ENCODE peak calls at places on chromosomes 3 and 15, in six cellular contexts. G, B, X, P, Z and Y are unnamed samples. For H3K4me1, the result is how much of the 10 kb centered on the place peaks cover.

GRCh38 chr3:30503431-30503830 is 103.0 kb upstream of the TGFBR2 start:
- DNase-seq in P (no peak), Z (no peak), B (no peak), X (no peak), G (no peak), Y (no peak)

GRCh38 chr3:68854170-68854569 is 78.2 kb downstream of the TAFA4 start:
- DNase-seq in P (no peak), Z (no peak), B (no peak), X (no peak), G (no peak), Y (no peak)

GRCh38 chr15:72368315-72368714 is 7.5 kb downstream of the HEXA start:
- DNase-seq in X (no peak), P (no peak), G (no peak), Z (no peak), B (no peak), Y (no peak)

GRCh38 chr15:79779739-79780138 is 117.1 kb downstream of the MTHFS start:
- DNase-seq in G (no peak), P (no peak), B (no peak), X (no peak), Z (no peak), Y (no peak)

GRCh38 chr15:38874464-38874863 is 309.9 kb upstream of the RASGRP1 start:
- DNase-seq in Z (no peak), B (no peak), X (no peak), G (no peak), P (no peak), Y (no peak)

GRCh38 chr3:69744507-69744906 is 5.2 kb downstream of the MITF start:
- DNase-seq in P (no peak), Z (peak), X (no peak), B (no peak), G (no peak), Y (no peak)

GRCh38 chr3:182420741-182421140 is 372.6 kb upstream of the ATP11B start:
- DNase-seq in B (no peak), G (no peak), Z (peak), X (no peak), P (no peak), Y (no peak)

GRCh38 chr15:55279746-55280351 is 9.8 kb downstream of the RAB27A start:
- DNase-seq in G (no peak), Z (peak), B (peak), X (peak), P (peak), Y (no peak)

GRCh38 chr3:150217691-150218090 is 190.4 kb upstream of the TSC22D2 start:
- DNase-seq in Z (no peak), G (no peak), X (no peak), B (no peak), P (no peak), Y (no peak)

GRCh38 chr3:192879346-192880031 is 38.2 kb downstream of the MB21D2 start:
- DNase-seq in Z (peak), G (no peak), P (peak), X (peak), B (peak), Y (peak)

GRCh38 chr3:194664857-194665256 is 7.1 kb downstream of the LSG1 start:
- DNase-seq in B (no peak), X (no peak), Z (no peak), P (no peak), G (no peak), Y (no peak)

GRCh38 chr3:103137830-103138229 is 703.0 kb downstream of the ZPLD1 start:
- DNase-seq in P (no peak), Z (no peak), B (no peak), X (no peak), G (no peak), Y (no peak)

GRCh38 chr3:46208167-46208704 is at the start of gene CCR1:
- DNase-seq in P (peak), X (peak), B (peak), Z (peak), G (peak), Y (peak)

GRCh38 chr3:55947406-55947805 is 460.3 kb upstream of the WNT5A start:
- DNase-seq in Z (no peak), P (no peak), G (no peak), X (no peak), B (no peak), Y (no peak)

GRCh38 chr3:125051715-125052581 is 3.8 kb downstream of the HEG1 start:
- DNase-seq in P (peak), B (peak), Z (peak), G (peak), X (peak), Y (no peak)

GRCh38 chr15:90902656-90902995 is 476 bp upstream of the MAN2A2 start:
- DNase-seq in P (no peak), G (no peak), Z (no peak), X (no peak), B (no peak), Y (peak)

GRCh38 chr3:8662594-8662993 is 18.0 kb upstream of the SSUH2 start:
- DNase-seq in B (no peak), Z (no peak), X (no peak), G (no peak), P (no peak), Y (no peak)

GRCh38 chr15:70328137-70329115 is 230.7 kb upstream of the TLE3 start:
- DNase-seq in Z (no peak), G (no peak), P (no peak), B (no peak), X (peak), Y (no peak)

GRCh38 chr3:14503706-14504065 is 36.5 kb downstream of the GRIP2 start:
- DNase-seq in Z (no peak), B (no peak), P (no peak), X (no peak), G (no peak), Y (no peak)

GRCh38 chr15:40108061-40108854 is 421 bp downstream of the BMF start:
- DNase-seq in P (peak), Z (peak), G (no peak), X (peak), B (peak), Y (no peak)

GRCh38 chr15:70778258-70779076 is 15.1 kb upstream of the UACA start:
- DNase-seq in P (no peak), Z (peak), G (no peak), B (peak), X (peak), Y (no peak)

GRCh38 chr15:69044899-69045298 is 30.4 kb downstream of the NOX5 start:
- DNase-seq in B (peak), P (peak), Z (peak), G (peak), X (peak), Y (no peak)

GRCh38 chr15:50857763-50858162 is 50.7 kb upstream of the AP4E1 start:
- DNase-seq in P (peak), G (no peak), X (no peak), B (no peak), Z (no peak), Y (no peak)

GRCh38 chr3:189267981-189268613 is 96.3 kb downstream of the TPRG1 start:
- DNase-seq in X (no peak), P (peak), B (peak), Z (peak), G (no peak), Y (no peak)

DNA sequence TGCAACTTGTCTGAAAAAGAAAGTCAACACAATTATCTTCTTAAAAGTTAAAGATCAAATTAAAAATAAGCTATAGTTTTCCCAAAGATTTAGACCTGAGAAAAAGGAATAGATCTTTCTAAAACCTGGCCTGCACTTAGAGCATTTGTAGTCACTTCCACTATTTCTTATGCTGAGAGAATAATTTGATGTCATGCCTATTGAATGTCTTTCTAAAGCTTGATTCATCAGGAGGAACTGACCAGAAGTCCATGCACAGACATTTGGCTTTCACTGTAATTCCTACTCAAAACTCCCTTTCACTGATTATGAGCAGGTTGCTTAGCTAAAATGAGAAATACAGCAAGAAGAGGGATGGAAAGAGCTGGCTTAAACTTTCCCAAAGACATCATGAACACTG is 4.3 kb downstream of the GREM1 start:
- DNase-seq in B (no peak), P (no peak), G (no peak), X (peak), Z (no peak), Y (no peak)
- H3K4ac ChIP-seq in B (no peak), P (no peak), G (no peak), X (no peak), Z (no peak), Y (no peak)

GRCh38 chr3:99857278-99857677 is 39.6 kb downstream of the CMSS1 start:
- DNase-seq in Z (no peak), B (no peak), P (no peak), X (no peak), G (no peak), Y (no peak)

GRCh38 chr3:99861216-99861615 is 43.6 kb downstream of the CMSS1 start:
- DNase-seq in G (no peak), B (no peak), Z (no peak), P (no peak), X (no peak), Y (no peak)

GRCh38 chr3:99858461-99858860 is 40.8 kb downstream of the CMSS1 start:
- DNase-seq in P (no peak), Z (no peak), B (no peak), G (no peak), X (no peak), Y (no peak)

GRCh38 chr3:99862208-99862607 is 44.5 kb downstream of the CMSS1 start:
- DNase-seq in X (peak), Z (peak), B (peak), G (no peak), P (no peak), Y (no peak)

GRCh38 chr3:99859855-99860254 is 42.2 kb downstream of the CMSS1 start:
- DNase-seq in Z (peak), G (no peak), X (peak), P (no peak), B (peak), Y (no peak)
- H3K4me1 ChIP-seq in Z (under half), G (under half), X (under half), P (under half), B (under half), Y (under half)

GRCh38 chr3:71056327-71056726 is 527.2 kb downstream of the FOXP1 start:
- DNase-seq in B (no peak), Z (no peak), P (no peak), G (no peak), X (peak), Y (no peak)
- H3K4me3 ChIP-seq in B (no peak), Z (no peak), P (no peak), G (no peak), X (no peak), Y (no peak)

GRCh38 chr15:88621789-88622604 is 857 bp downstream of the AEN start:
- DNase-seq in B (peak), X (peak), G (no peak), Z (peak), P (no peak), Y (no peak)
- H3K4ac ChIP-seq in B (peak), X (peak), G (peak), Z (peak), P (peak), Y (no peak)

DNA sequence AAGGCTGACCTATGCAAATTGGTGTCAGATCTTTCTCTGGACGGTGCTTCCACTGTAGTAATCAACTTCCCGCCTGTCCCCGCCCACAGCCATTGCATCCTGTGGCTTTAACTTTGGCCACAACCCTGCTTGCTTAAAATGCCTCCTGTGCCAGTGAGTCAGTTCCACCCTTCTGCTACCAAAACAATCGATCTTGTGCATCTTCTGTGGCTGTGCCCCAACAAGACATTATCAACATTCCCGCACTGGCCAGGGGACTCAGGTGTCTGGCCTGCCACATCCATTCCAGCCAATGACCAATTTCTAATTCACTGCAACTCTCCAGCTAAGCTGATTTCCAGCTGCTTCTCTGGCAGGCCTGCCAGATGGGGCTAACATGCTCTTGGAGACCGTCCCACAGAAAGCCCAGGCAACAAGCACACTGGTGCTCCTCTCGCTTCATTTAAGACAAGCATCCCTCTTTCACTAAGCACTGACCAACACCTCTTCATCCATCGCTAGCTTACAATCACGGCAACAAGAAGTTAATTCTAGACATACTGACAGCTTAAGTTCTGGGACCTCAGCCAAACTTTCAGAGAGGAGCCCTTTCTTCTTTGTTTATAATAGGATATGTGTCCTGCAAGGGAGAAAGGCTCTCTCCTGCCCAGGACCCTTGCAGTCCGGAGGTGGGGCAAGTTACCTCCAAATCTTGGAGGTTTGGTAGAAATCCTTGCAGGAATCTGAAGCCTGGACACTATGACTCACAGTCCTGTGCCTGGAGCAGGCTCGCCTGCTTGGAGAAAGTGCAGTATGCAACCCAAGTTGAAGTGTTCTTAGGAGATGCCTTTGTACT is 6.7 kb downstream of the CA12 start:
- DNase-seq in Z (peak), P (no peak), B (peak), X (peak), G (no peak), Y (no peak)
- H3K4me1 ChIP-seq in Z (under half), P (under half), B (under half), X (under half), G (under half), Y (under half)

GRCh38 chr15:43093026-43093425 is 12.8 kb downstream of the UBR1 start:
- DNase-seq in X (peak), G (no peak), Z (peak), B (peak), P (peak), Y (no peak)
- H3K4me3 ChIP-seq in X (no peak), G (no peak), Z (no peak), B (no peak), P (no peak), Y (no peak)

DNA sequence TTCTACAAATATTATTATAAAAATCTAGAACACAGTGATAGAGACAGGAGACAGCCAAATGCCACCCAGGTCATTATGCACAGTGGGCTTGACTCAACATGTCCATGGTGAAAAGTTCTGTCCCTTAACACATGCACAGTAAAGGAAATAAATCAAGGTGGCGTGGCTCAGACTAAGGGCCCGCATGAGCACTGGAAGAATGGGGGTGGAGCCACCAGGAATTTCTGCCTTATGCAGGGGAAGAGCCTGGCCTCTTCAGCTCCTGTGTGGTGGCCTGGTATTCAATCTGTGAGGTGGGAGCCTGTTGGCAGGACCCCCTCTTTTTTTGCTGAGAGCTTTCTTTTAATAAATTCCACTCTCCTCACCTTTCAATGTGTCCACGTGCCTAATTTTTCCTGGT is 17.2 kb upstream of the SPG21 start:
- DNase-seq in P (peak), X (no peak), Z (peak), B (peak), G (no peak), Y (no peak)
- H3K4ac ChIP-seq in P (no peak), X (no peak), Z (no peak), B (no peak), G (no peak), Y (no peak)

GRCh38 chr15:36218322-36218721 is 361.1 kb upstream of the CDIN1 start:
- DNase-seq in G (no peak), P (no peak), B (no peak), X (no peak), Z (no peak), Y (no peak)
- H3K4me1 ChIP-seq in G (under half), P (under half), B (under half), X (under half), Z (under half), Y (under half)

GRCh38 chr3:139117136-139117675 is 72.5 kb upstream of the PRR23C start:
- DNase-seq in X (peak), P (no peak), B (peak), G (peak), Z (no peak), Y (no peak)
- H3K4me3 ChIP-seq in X (no peak), P (no peak), B (no peak), G (no peak), Z (no peak), Y (no peak)

GRCh38 chr3:51384730-51385473 is at the start of gene MANF:
- DNase-seq in B (peak), X (peak), Z (peak), P (peak), G (peak), Y (peak)

GRCh38 chr3:51382076-51382745 is 2.9 kb upstream of the MANF start:
- DNase-seq in G (no peak), Z (no peak), X (no peak), P (peak), B (no peak), Y (no peak)

GRCh38 chr3:51385621-51386091 is 565 bp downstream of the MANF start:
- DNase-seq in G (no peak), Z (peak), P (no peak), B (peak), X (no peak), Y (no peak)

GRCh38 chr3:51382947-51383578 is 2.0 kb upstream of the MANF start:
- DNase-seq in X (no peak), P (no peak), Z (no peak), B (no peak), G (no peak), Y (no peak)

DNA sequence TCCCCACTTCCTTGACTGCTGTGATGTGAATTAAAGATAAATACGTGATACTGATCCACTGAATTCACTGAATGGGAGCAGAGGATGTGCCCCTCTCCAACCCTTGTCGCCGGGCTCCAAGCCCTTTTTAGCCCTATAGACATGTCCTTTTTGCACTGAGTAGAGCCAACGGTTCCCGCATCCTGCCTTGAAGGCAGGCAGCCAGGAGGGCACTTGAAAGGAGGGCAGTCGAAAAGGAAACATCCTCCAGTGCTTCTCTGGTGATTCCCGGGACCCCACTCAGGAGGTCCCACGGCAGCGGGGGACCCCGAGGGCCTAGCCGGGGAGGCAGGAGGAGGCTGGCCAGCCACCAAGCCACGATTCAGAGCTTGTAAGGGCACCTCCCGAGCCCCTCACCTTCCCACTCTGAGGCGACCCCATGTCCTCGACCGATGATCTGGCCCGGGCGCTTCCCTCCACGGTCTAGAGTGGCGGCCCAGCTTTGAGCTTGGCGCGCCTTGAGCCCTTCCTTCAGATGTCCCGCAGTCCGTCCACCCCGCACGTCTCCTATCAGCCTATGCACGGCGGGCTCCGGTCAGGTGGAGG is 854 bp upstream of the MANF start:
- DNase-seq in Z (peak), X (no peak), G (peak), P (peak), B (no peak), Y (no peak)
- H3K4ac ChIP-seq in Z (peak), X (peak), G (peak), P (peak), B (peak), Y (peak)